ENCODE peak calls at places on chromosome 1, in four cellular contexts. C is AG04450, Y is RPMI8226, U is fibroblast of pulmonary artery. Q is an unnamed sample.

GRCh38 chr1:180633092-180634045 is 1.5 kb downstream of the XPR1 start:
- DNase-seq in U (peak; percentile 62), C (no peak), Y (no peak), Q (peak; percentile 58)

GRCh38 chr1:10085076-10085475 is 52.3 kb downstream of the UBE4B start:
- DNase-seq in C (no peak), Y (no peak), U (no peak), Q (no peak)

GRCh38 chr1:169126335-169126734 is 19.8 kb downstream of the ATP1B1 start:
- DNase-seq in U (no peak), Y (no peak), C (no peak), Q (no peak)

GRCh38 chr1:74772945-74773344 is 40.0 kb downstream of the TYW3 start:
- DNase-seq in Y (no peak), C (no peak), U (peak; percentile 46), Q (peak; percentile 11)

GRCh38 chr1:53754484-53755312 is 15.7 kb upstream of the GLIS1 start:
- DNase-seq in Y (peak; percentile 65), U (peak; percentile 83), C (no peak), Q (peak; percentile 80)

GRCh38 chr1:59389847-59390246 is 93.0 kb downstream of the FGGY start:
- DNase-seq in U (no peak), C (no peak), Y (no peak), Q (no peak)

GRCh38 chr1:205678286-205679111 is 1.8 kb downstream of the SLC45A3 start:
- DNase-seq in U (peak; percentile 91), C (no peak), Y (peak; percentile 25), Q (peak; percentile 14)

GRCh38 chr1:227899141-227899819 is 48.5 kb downstream of the WNT9A start:
- DNase-seq in C (no peak), U (no peak), Y (no peak), Q (no peak)

GRCh38 chr1:110292327-110292741 is 46.8 kb upstream of the RBM15 start:
- DNase-seq in Y (no peak), C (no peak), U (peak; percentile 28), Q (peak; percentile 64)

GRCh38 chr1:53949023-53949611 is 3.0 kb downstream of the LRRC42 start:
- DNase-seq in C (no peak), U (peak; percentile 69), Y (peak; percentile 53), Q (peak; percentile 58)

GRCh38 chr1:20446796-20447195 is 39.2 kb downstream of the CAMK2N1 start:
- DNase-seq in U (peak; percentile 21), C (no peak), Y (no peak), Q (peak; percentile 78)

Q was measured in fibroblast of mammary gland.